ENCODE peak calls at places on chromosomes 4 and X, in eight cellular contexts. One of them, this sample, is unnamed.

GRCh38 chr4:76486588-76487276 is 51.7 kb downstream of the SHROOM3 start:
- DNase-seq in uterus: no peak
- DNase-seq in MM.1S: peak; percentile 78
- DNase-seq in psoas muscle: no peak
- DNase-seq in suprapubic skin: no peak
- DNase-seq in PC-3: no peak
- DNase-seq in gastrocnemius medialis: no peak
- DNase-seq in A673: no peak
- DNase-seq in this sample: no peak

GRCh38 chr4:183588169-183588675 is 70.8 kb downstream of the RWDD4 start:
- DNase-seq in psoas muscle: no peak
- DNase-seq in gastrocnemius medialis: peak; percentile 74
- DNase-seq in PC-3: no peak
- DNase-seq in suprapubic skin: no peak
- DNase-seq in A673: peak; percentile 83
- DNase-seq in uterus: peak; percentile 35
- DNase-seq in MM.1S: no peak
- DNase-seq in this sample: no peak

GRCh38 chr4:153655928-153656327 is 28.2 kb upstream of the TLR2 start:
- DNase-seq in PC-3: no peak
- DNase-seq in gastrocnemius medialis: peak; percentile 30
- DNase-seq in psoas muscle: peak; percentile 43
- DNase-seq in uterus: no peak
- DNase-seq in A673: no peak
- DNase-seq in suprapubic skin: no peak
- DNase-seq in MM.1S: no peak
- DNase-seq in this sample: peak; percentile 50

GRCh38 chrX:49041683-49042529 is 1.3 kb downstream of the TFE3 start:
- DNase-seq in gastrocnemius medialis: peak; percentile 8
- DNase-seq in A673: peak; percentile 35
- DNase-seq in uterus: no peak
- DNase-seq in psoas muscle: peak; percentile 30
- DNase-seq in MM.1S: no peak
- DNase-seq in PC-3: peak; percentile 60
- DNase-seq in suprapubic skin: no peak
- DNase-seq in this sample: no peak

GRCh38 chr4:186285147-186285546 is 19.2 kb downstream of the F11 start:
- DNase-seq in suprapubic skin: no peak
- DNase-seq in psoas muscle: no peak
- DNase-seq in gastrocnemius medialis: no peak
- DNase-seq in uterus: no peak
- DNase-seq in A673: no peak
- DNase-seq in PC-3: no peak
- DNase-seq in MM.1S: no peak
- DNase-seq in this sample: no peak

GRCh38 chrX:30865020-30865419 is 24.0 kb downstream of the TAB3 start:
- DNase-seq in gastrocnemius medialis: no peak
- DNase-seq in suprapubic skin: no peak
- DNase-seq in uterus: no peak
- DNase-seq in PC-3: peak; percentile 50
- DNase-seq in psoas muscle: no peak
- DNase-seq in A673: peak; percentile 54
- DNase-seq in MM.1S: peak; percentile 7
- DNase-seq in this sample: no peak

GRCh38 chrX:56763556-56764152 is 34.6 kb downstream of the NBDY start:
- DNase-seq in suprapubic skin: peak; percentile 87
- DNase-seq in uterus: peak; percentile 84
- DNase-seq in PC-3: no peak
- DNase-seq in A673: peak; percentile 81
- DNase-seq in MM.1S: peak; percentile 95
- DNase-seq in psoas muscle: peak; percentile 77
- DNase-seq in gastrocnemius medialis: peak; percentile 40
- DNase-seq in this sample: no peak

GRCh38 chrX:38732866-38733265 is 68.4 kb upstream of the MID1IP1 start:
- DNase-seq in MM.1S: no peak
- DNase-seq in uterus: no peak
- DNase-seq in gastrocnemius medialis: no peak
- DNase-seq in A673: no peak
- DNase-seq in psoas muscle: no peak
- DNase-seq in suprapubic skin: no peak
- DNase-seq in PC-3: no peak
- DNase-seq in this sample: no peak

GRCh38 chrX:1807301-1807731 is 192.5 kb downstream of the ASMT start:
- DNase-seq in A673: no peak
- DNase-seq in MM.1S: no peak
- DNase-seq in uterus: no peak
- DNase-seq in gastrocnemius medialis: no peak
- DNase-seq in suprapubic skin: no peak
- DNase-seq in PC-3: peak; percentile 53
- DNase-seq in psoas muscle: no peak
- DNase-seq in this sample: no peak

GRCh38 chr4:160423879-160424451 is 1321.1 kb downstream of the RAPGEF2 start:
- DNase-seq in MM.1S: no peak
- DNase-seq in suprapubic skin: no peak
- DNase-seq in gastrocnemius medialis: no peak
- DNase-seq in uterus: no peak
- DNase-seq in A673: peak; percentile 48
- DNase-seq in PC-3: no peak
- DNase-seq in psoas muscle: no peak
- DNase-seq in this sample: no peak

GRCh38 chr4:54085284-54085683 is 14.7 kb upstream of the GSX2 start:
- DNase-seq in gastrocnemius medialis: peak; percentile 79
- DNase-seq in psoas muscle: peak; percentile 64
- DNase-seq in PC-3: peak; percentile 97
- DNase-seq in MM.1S: no peak
- DNase-seq in A673: no peak
- DNase-seq in suprapubic skin: peak; percentile 90
- DNase-seq in uterus: no peak
- DNase-seq in this sample: no peak

GRCh38 chr4:169228076-169228475 is 42.7 kb downstream of the SH3RF1 start:
- DNase-seq in psoas muscle: no peak
- DNase-seq in A673: no peak
- DNase-seq in gastrocnemius medialis: no peak
- DNase-seq in MM.1S: no peak
- DNase-seq in PC-3: no peak
- DNase-seq in uterus: no peak
- DNase-seq in suprapubic skin: no peak
- DNase-seq in this sample: no peak

DNA sequence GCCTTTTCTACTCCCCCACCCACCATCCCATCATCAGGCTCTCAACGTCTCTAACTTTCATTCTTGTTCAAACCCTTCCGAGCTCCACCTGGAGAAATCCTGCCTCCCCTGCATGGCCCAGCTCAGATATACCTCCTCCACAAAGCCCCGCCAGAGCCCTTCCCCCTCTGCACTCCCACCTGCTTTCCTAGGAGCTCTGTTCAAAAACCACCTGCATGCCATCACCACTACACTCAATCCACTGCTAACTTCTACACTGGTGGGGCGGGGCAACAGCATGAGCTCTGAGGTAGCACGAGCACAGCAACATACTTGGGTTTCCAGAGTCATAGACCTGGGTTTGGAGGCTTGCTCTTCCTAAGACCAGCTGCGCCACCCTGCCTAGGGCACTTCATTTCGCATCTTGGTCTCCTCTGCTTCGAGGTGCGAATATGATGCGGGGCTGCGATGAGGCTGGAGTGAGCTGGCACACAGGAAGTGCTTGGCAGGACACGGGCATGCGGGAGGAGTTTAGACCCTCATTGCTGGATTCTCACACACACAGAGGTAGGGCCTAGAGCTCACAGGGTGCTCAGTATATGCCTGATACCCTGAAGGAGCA is 3.5 kb downstream of the SASH3 start:
- DNase-seq in MM.1S: no peak
- DNase-seq in gastrocnemius medialis: no peak
- DNase-seq in suprapubic skin: no peak
- DNase-seq in uterus: no peak
- DNase-seq in A673: no peak
- DNase-seq in PC-3: no peak
- DNase-seq in psoas muscle: no peak
- DNase-seq in this sample: no peak
- H3K4me3 ChIP-seq in MM.1S: peak overlapping the region; percentile 52
- H3K4me3 ChIP-seq in gastrocnemius medialis: no peak overlapping the region
- H3K4me3 ChIP-seq in suprapubic skin: no peak overlapping the region
- H3K4me3 ChIP-seq in uterus: no peak overlapping the region
- H3K4me3 ChIP-seq in A673: no peak overlapping the region
- H3K4me3 ChIP-seq in PC-3: no peak overlapping the region
- H3K4me3 ChIP-seq in psoas muscle: no peak overlapping the region
- H3K4me3 ChIP-seq in this sample: no peak overlapping the region

DNA sequence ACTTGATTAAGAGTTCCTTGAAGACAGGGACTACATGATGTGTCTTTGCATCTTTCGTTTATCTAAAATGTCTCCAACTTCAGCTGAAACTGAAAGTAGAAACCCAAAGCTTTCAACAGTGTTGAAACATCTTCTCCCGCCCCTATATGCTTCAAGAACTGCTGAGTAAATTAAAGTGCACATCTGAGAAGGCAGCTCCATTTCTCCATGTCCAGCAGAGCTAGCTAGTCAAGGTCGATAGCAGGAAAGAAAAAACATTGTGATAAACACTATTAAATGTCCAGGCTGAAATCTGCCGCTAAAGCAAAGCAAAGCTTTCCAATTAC is 185.6 kb upstream of the TBL1X start:
- DNase-seq in A673: no peak
- DNase-seq in suprapubic skin: no peak
- DNase-seq in psoas muscle: no peak
- DNase-seq in MM.1S: peak; percentile 76
- DNase-seq in uterus: no peak
- DNase-seq in gastrocnemius medialis: no peak
- DNase-seq in PC-3: no peak
- DNase-seq in this sample: no peak
- H3K27ac ChIP-seq in A673: no peak overlapping the region
- H3K27ac ChIP-seq in suprapubic skin: no peak overlapping the region
- H3K27ac ChIP-seq in psoas muscle: no peak overlapping the region
- H3K27ac ChIP-seq in MM.1S: peak overlapping the region; percentile 77
- H3K27ac ChIP-seq in uterus: peak overlapping the region; percentile 67
- H3K27ac ChIP-seq in gastrocnemius medialis: no peak overlapping the region
- H3K27ac ChIP-seq in PC-3: no peak overlapping the region
- H3K27ac ChIP-seq in this sample: no peak overlapping the region

DNA sequence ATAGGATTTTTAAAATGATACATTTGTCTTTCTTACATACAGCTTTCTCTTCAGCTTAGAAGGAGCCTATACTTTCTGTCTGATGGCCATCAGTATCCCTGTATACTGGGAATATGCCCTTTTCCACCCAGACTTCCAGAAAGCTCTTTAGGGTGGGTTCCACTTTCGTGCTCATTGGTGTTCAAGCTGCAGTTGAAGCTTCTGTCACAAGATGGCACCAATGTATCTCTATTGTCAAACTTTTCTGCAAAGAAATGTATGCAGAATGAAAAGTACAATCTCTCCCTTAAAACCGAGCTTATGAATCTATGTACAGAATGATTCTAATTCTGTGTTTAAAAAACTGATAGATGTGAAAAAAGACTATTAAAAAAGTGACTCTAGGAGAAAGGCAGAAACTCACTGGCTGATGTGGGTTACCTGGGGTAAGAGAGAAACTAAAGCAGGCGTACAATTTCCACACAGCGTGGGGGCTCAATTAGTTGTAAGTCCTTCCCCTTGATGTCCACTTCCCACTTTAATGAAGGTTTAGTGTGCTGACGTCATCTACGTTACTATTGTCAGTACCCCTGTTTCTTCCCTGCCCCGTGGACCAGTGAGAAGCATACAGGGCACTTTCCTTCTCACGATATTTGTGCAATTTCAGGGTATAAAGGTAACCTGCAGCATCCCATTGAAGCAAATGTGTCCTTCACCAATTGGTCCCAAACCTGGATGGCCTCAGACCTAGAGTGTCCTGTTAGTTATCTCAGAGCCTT is 57.3 kb upstream of the TCEAL2 start:
- DNase-seq in uterus: no peak
- DNase-seq in A673: peak; percentile 43
- DNase-seq in gastrocnemius medialis: no peak
- DNase-seq in suprapubic skin: no peak
- DNase-seq in MM.1S: peak; percentile 41
- DNase-seq in psoas muscle: no peak
- DNase-seq in PC-3: peak; percentile 48
- DNase-seq in this sample: no peak
- TF ChIP-seq CTCF in uterus: peak; percentile 47
- TF ChIP-seq CTCF in A673: peak; percentile 65
- TF ChIP-seq CTCF in gastrocnemius medialis: no peak
- TF ChIP-seq CTCF in suprapubic skin: peak; percentile 16
- TF ChIP-seq CTCF in MM.1S: peak; percentile 67
- TF ChIP-seq CTCF in psoas muscle: peak; percentile 62
- TF ChIP-seq CTCF in PC-3: peak; percentile 61
- TF ChIP-seq CTCF in this sample: peak; percentile 29

GRCh38 chr4:3386486-3386885 is 55.3 kb upstream of the HGFAC start:
- DNase-seq in psoas muscle: no peak
- DNase-seq in PC-3: no peak
- DNase-seq in MM.1S: no peak
- DNase-seq in uterus: no peak
- DNase-seq in gastrocnemius medialis: no peak
- DNase-seq in suprapubic skin: no peak
- DNase-seq in A673: no peak
- DNase-seq in this sample: no peak

GRCh38 chr4:3387943-3388348 is 53.8 kb upstream of the HGFAC start:
- DNase-seq in suprapubic skin: peak; percentile 88
- DNase-seq in A673: peak; percentile 29
- DNase-seq in PC-3: peak; percentile 61
- DNase-seq in gastrocnemius medialis: peak; percentile 63
- DNase-seq in psoas muscle: peak; percentile 86
- DNase-seq in uterus: peak; percentile 71
- DNase-seq in MM.1S: no peak
- DNase-seq in this sample: peak; percentile 62

GRCh38 chr4:3388461-3389185 is 53.1 kb upstream of the HGFAC start:
- DNase-seq in psoas muscle: no peak
- DNase-seq in gastrocnemius medialis: no peak
- DNase-seq in uterus: no peak
- DNase-seq in suprapubic skin: no peak
- DNase-seq in PC-3: peak; percentile 81
- DNase-seq in A673: peak; percentile 24
- DNase-seq in MM.1S: no peak
- DNase-seq in this sample: no peak

GRCh38 chr4:3385719-3386440 is 55.9 kb upstream of the HGFAC start:
- DNase-seq in A673: no peak
- DNase-seq in MM.1S: no peak
- DNase-seq in PC-3: no peak
- DNase-seq in psoas muscle: no peak
- DNase-seq in suprapubic skin: no peak
- DNase-seq in uterus: no peak
- DNase-seq in gastrocnemius medialis: no peak
- DNase-seq in this sample: no peak

DNA sequence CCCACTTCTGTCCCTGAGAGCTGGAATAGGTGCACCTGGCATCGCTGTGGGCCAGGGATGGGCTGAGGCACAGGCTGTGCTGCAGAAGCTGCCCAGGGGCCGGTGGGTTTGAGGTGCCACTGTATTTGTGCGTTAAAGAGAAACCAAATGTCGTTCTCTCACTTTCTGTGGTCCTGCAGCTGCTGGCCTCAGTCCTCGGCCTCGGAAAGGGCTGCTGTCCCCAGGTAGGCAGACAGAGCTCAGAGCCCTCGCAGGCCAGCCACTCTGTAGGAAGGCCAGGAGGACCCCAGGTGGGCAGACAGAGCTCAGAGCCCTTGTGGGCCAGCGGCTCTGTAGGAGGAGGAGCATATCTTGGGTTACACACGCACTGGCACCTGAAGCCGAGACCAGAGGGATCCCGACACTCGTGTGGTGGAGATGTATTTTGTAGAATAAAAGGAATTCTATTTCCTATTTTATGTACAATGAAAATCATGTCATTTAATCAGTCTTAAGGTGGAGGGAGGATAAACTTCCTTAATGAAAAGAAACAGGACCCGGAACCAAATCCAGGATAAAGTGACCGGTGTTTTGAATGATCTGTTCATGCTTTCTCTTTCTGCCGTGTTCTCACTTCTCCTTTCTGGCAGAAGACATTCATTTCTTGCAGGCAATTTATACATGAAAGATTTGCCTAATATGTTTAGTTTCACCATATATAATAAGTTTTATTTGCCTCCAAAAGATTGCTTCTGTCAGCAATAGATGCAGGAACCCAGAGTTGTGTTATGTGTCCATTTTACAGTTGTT is 54.4 kb upstream of the HGFAC start:
- DNase-seq in PC-3: no peak
- DNase-seq in A673: no peak
- DNase-seq in MM.1S: no peak
- DNase-seq in suprapubic skin: no peak
- DNase-seq in psoas muscle: no peak
- DNase-seq in uterus: no peak
- DNase-seq in gastrocnemius medialis: no peak
- DNase-seq in this sample: no peak
- H3K4me3 ChIP-seq in PC-3: peak overlapping the region; percentile 63
- H3K4me3 ChIP-seq in A673: no peak overlapping the region
- H3K4me3 ChIP-seq in MM.1S: peak overlapping the region; percentile 46
- H3K4me3 ChIP-seq in suprapubic skin: peak overlapping the region; percentile 48
- H3K4me3 ChIP-seq in psoas muscle: peak overlapping the region; percentile 41
- H3K4me3 ChIP-seq in uterus: no peak overlapping the region
- H3K4me3 ChIP-seq in gastrocnemius medialis: no peak overlapping the region
- H3K4me3 ChIP-seq in this sample: peak overlapping the region; percentile 57

This sample was measured in thoracic aorta.